ENCODE peak calls at places on chromosomes 12 and 14, in ten cellular contexts. O is NCI-H460; E is left colon; X is AG09309; L is AML-193; Y is stimulated activated CD4-positive, alpha-beta T cell treated with anti-CD3 and anti-CD28 coated beads, Interleukin-4, amount 100 ng/mL, for 48 hours; R is GOT3; Q is T47D; P is fibroblast of pulmonary artery; C is central memory CD8-positive, alpha-beta T cell. K is an unnamed sample.

GRCh38 chr14:68112456-68112855 is 292.9 kb downstream of the RAD51B start:
- DNase-seq in P (no peak), R (no peak), E (no peak), O (no peak), Y (no peak), L (no peak), X (no peak), C (no peak), Q (no peak), K (no peak)

GRCh38 chr12:29591140-29592020 is 93.9 kb upstream of the OVCH1 start:
- DNase-seq in R (no peak), O (no peak), E (no peak), X (no peak), L (no peak), P (peak; percentile 61), Y (no peak), C (no peak), Q (peak; percentile 47), K (no peak)

GRCh38 chr12:25040593-25040992 is 91.7 kb upstream of the BCAT1 start:
- DNase-seq in P (no peak), C (no peak), R (no peak), X (no peak), Q (no peak), E (no peak), L (no peak), O (no peak), Y (no peak), K (no peak)

GRCh38 chr14:67444395-67444794 is 32.4 kb upstream of the PLEK2 start:
- DNase-seq in Y (no peak), C (no peak), X (no peak), E (peak; percentile 4), R (no peak), O (no peak), Q (no peak), P (no peak), L (no peak), K (no peak)

GRCh38 chr14:35669782-35670181 is 135.8 kb downstream of the INSM2 start:
- DNase-seq in P (peak; percentile 16), R (no peak), O (no peak), Y (no peak), L (no peak), X (peak; percentile 2), E (no peak), C (no peak), Q (peak; percentile 85), K (peak; percentile 12)

GRCh38 chr12:108939594-108939993 is 59.7 kb downstream of the DAO start:
- DNase-seq in O (no peak), C (no peak), Q (peak; percentile 83), X (no peak), L (no peak), P (peak; percentile 27), E (no peak), R (no peak), Y (no peak), K (no peak)

GRCh38 chr14:56487761-56488160 is 91.8 kb upstream of the TMEM260 start:
- DNase-seq in E (no peak), Q (no peak), C (no peak), L (no peak), X (peak; percentile 24), P (peak; percentile 18), Y (no peak), O (no peak), R (no peak), K (no peak)

GRCh38 chr14:100644784-100645183 is 57.6 kb upstream of the BEGAIN start:
- DNase-seq in C (no peak), Y (no peak), O (no peak), E (no peak), R (no peak), L (peak; percentile 15), P (no peak), X (no peak), Q (no peak), K (no peak)

GRCh38 chr14:79201545-79202247 is 1009.6 kb downstream of the DIO2 start:
- DNase-seq in C (no peak), O (no peak), L (no peak), Q (no peak), Y (no peak), X (no peak), E (no peak), R (no peak), P (no peak), K (no peak)

GRCh38 chr14:103199141-103199540 is 75.9 kb downstream of the TNFAIP2 start:
- DNase-seq in X (no peak), O (no peak), C (no peak), P (peak; percentile 62), Y (no peak), R (no peak), Q (no peak), E (no peak), L (no peak), K (no peak)

GRCh38 chr14:54354968-54355641 is 41.7 kb upstream of the CDKN3 start:
- DNase-seq in L (no peak), R (no peak), X (no peak), C (no peak), E (no peak), Q (no peak), Y (no peak), P (no peak), O (no peak), K (no peak)

GRCh38 chr12:57899010-57899662 is 42.2 kb upstream of the ATP23 start:
- DNase-seq in P (peak; percentile 53), X (no peak), E (peak; percentile 54), Y (peak; percentile 73), R (no peak), L (no peak), Q (peak; percentile 45), O (no peak), C (peak; percentile 87), K (no peak)

GRCh38 chr14:65729547-65729946 is 317.0 kb downstream of the FUT8 start:
- DNase-seq in O (no peak), L (no peak), P (no peak), X (no peak), E (no peak), Y (no peak), C (no peak), R (no peak), Q (no peak), K (no peak)

GRCh38 chr12:124520258-124520657 is 47.2 kb downstream of the NCOR2 start:
- DNase-seq in P (peak; percentile 81), R (no peak), E (no peak), O (no peak), C (no peak), Q (peak; percentile 99), L (no peak), Y (no peak), X (no peak), K (no peak)

GRCh38 chr14:50060871-50061663 is 55.3 kb downstream of the VCPKMT start:
- DNase-seq in X (peak; percentile 85), E (no peak), R (peak; percentile 8), Y (peak; percentile 53), L (peak; percentile 58), P (peak; percentile 95), O (peak; percentile 61), C (no peak), Q (peak; percentile 25), K (no peak)

GRCh38 chr14:104510794-104511611 is 68.6 kb upstream of the C14orf180 start:
- DNase-seq in L (no peak), P (no peak), X (no peak), Y (no peak), O (no peak), E (no peak), Q (no peak), R (no peak), C (no peak), K (no peak)

GRCh38 chr12:2064078-2064507 is 11.3 kb downstream of the CACNA1C start:
- DNase-seq in Y (no peak), L (peak; percentile 35), C (no peak), R (no peak), P (peak; percentile 35), O (no peak), Q (peak; percentile 44), X (no peak), E (no peak), K (no peak)

GRCh38 chr14:23443411-23443812 is 8.0 kb upstream of the MYH7 start:
- DNase-seq in P (no peak), L (no peak), R (no peak), C (no peak), Q (no peak), O (no peak), E (no peak), Y (no peak), X (no peak), K (no peak)

GRCh38 chr12:106128526-106129430 is 10.0 kb downstream of the NUAK1 start:
- DNase-seq in E (no peak), X (no peak), Y (no peak), R (no peak), Q (no peak), P (no peak), C (no peak), O (no peak), L (no peak), K (no peak)

GRCh38 chr12:58530421-58531067 is 389.8 kb downstream of the LRIG3 start:
- DNase-seq in C (no peak), L (no peak), X (peak; percentile 33), E (no peak), P (peak; percentile 55), Y (no peak), O (no peak), R (no peak), Q (no peak), K (no peak)

GRCh38 chr12:95611676-95612309 is 60.5 kb upstream of the USP44 start:
- DNase-seq in L (no peak), P (no peak), Y (no peak), O (no peak), X (no peak), C (no peak), Q (no peak), R (no peak), E (no peak), K (no peak)

GRCh38 chr12:108320503-108321293 is 18.4 kb downstream of the CMKLR1 start:
- DNase-seq in X (no peak), R (no peak), L (no peak), O (no peak), Y (no peak), Q (no peak), P (no peak), E (no peak), C (no peak), K (no peak)

GRCh38 chr14:33465952-33466700 is 484.7 kb downstream of the EGLN3 start:
- DNase-seq in E (no peak), O (no peak), L (no peak), Y (no peak), Q (no peak), X (no peak), C (no peak), R (no peak), P (peak; percentile 24), K (no peak)

GRCh38 chr12:2856051-2856450 is 788 bp downstream of the TEX52 start:
- DNase-seq in X (no peak), P (no peak), R (no peak), Y (no peak), Q (no peak), C (no peak), E (no peak), O (no peak), L (no peak), K (no peak)

GRCh38 chr12:5586201-5586600 is 154.3 kb downstream of the NTF3 start:
- DNase-seq in X (peak; percentile 32), P (peak; percentile 50), L (no peak), R (no peak), O (no peak), Y (no peak), Q (peak; percentile 9), C (no peak), E (no peak), K (no peak)

GRCh38 chr12:5872745-5873144 is 72.3 kb downstream of the ANO2 start:
- DNase-seq in Y (no peak), E (no peak), O (no peak), L (no peak), X (no peak), R (no peak), Q (peak; percentile 7), P (no peak), C (no peak), K (no peak)

GRCh38 chr12:96313606-96314005 is 86.6 kb downstream of the CDK17 start:
- DNase-seq in R (no peak), X (no peak), C (no peak), Y (no peak), E (no peak), L (no peak), Q (no peak), O (no peak), P (no peak), K (no peak)

GRCh38 chr14:32013083-32013482 is 64.0 kb upstream of the ARHGAP5 start:
- DNase-seq in C (no peak), X (no peak), L (no peak), E (no peak), P (no peak), Q (peak; percentile 19), Y (no peak), O (no peak), R (no peak), K (no peak)

K was measured in Panc1.